ENCODE peak calls at places on chromosome 5, in six cellular contexts. G is mesenchymal stem cell, A is neural progenitor cell, I is IMR-90, T is GM23248, O is HCT116. L is an unnamed sample.

GRCh38 chr5:121915765-121916164 is 46.0 kb upstream of the SRFBP1 start:
- DNase-seq in G (no peak), A (no peak), I (no peak), T (no peak), O (no peak), L (peak)

GRCh38 chr5:179967489-179967888 is 59.8 kb upstream of the TBC1D9B start:
- DNase-seq in G (peak), A (no peak), I (peak), T (no peak), O (no peak), L (no peak)

GRCh38 chr5:149834246-149834855 is 104.2 kb downstream of the PPARGC1B start:
- DNase-seq in G (peak), A (peak), I (peak), T (peak), O (peak), L (peak)

GRCh38 chr5:137566780-137567179 is 67.7 kb upstream of the SPOCK1 start:
- DNase-seq in G (no peak), A (no peak), I (no peak), T (peak), O (no peak), L (no peak)

GRCh38 chr5:58073246-58073645 is 386.6 kb downstream of the PLK2 start:
- DNase-seq in G (no peak), A (no peak), I (no peak), T (no peak), O (no peak), L (no peak)

GRCh38 chr5:172285226-172286143 is 1.9 kb upstream of the UBTD2 start:
- DNase-seq in G (no peak), A (no peak), I (no peak), T (peak), O (no peak), L (no peak)

GRCh38 chr5:5183192-5183699 is 43.1 kb downstream of the ADAMTS16 start:
- DNase-seq in G (no peak), A (peak), I (no peak), T (no peak), O (no peak), L (peak)

GRCh38 chr5:91146905-91147600 is 236.1 kb downstream of the ARRDC3 start:
- DNase-seq in G (no peak), A (no peak), I (no peak), T (no peak), O (no peak), L (no peak)

GRCh38 chr5:147887925-147888324 is 9.4 kb downstream of the SCGB3A2 start:
- DNase-seq in G (no peak), A (no peak), I (peak), T (peak), O (no peak), L (peak)

DNA sequence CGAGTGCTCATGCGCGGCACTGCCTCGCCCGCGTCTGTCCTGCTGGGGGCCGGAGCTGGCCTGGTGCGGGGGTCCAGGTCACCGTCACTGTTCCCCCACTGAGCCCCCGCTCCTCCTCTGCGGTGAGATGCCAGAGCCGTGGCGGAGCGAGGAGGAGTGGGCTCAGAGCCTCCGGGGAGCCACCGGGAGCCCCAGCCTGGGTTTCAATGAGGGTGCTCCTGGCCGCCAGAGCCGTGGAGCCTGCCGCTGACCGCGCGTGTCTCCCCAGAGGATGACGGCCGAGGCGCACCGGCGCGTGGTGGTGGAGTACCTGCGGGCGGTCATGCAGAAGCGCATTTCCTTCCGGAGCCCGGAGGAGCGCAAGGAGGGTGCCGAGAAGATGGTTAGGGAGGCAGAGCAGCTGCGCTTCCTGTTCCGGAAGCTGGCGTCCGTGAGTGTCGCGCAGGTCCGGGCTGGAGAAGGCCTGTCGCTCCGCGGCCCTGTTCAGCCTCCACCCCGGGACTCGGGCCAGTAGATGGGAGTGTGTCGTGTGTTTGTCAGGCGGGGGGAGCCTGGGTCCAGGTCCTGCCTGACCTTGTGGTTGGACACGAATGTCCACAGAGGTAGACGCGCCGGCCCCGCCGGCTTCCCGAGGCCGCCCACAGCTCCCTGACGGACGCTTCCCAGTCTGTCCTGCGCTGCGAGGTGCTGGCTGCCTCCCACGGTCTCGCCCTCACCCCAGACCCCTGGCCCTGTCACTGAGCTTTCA is 22.0 kb downstream of the EXOC3 start:
- DNase-seq in G (no peak), A (no peak), I (no peak), T (no peak), O (no peak), L (no peak)
- H3K4me2 ChIP-seq in G (no peak), A (no peak), I (no peak), T (no peak), O (no peak), L (no peak)

GRCh38 chr5:96655506-96655905 is 6.7 kb upstream of the CAST start:
- DNase-seq in G (peak), A (no peak), I (peak), T (peak), O (no peak), L (peak)

GRCh38 chr5:96655085-96655484 is 7.1 kb upstream of the CAST start:
- DNase-seq in G (peak), A (no peak), I (no peak), T (no peak), O (no peak), L (no peak)

GRCh38 chr5:96657068-96657467 is 5.1 kb upstream of the CAST start:
- DNase-seq in G (peak), A (no peak), I (peak), T (peak), O (peak), L (peak)

GRCh38 chr5:96661101-96661840 is 905 bp upstream of the CAST start:
- DNase-seq in G (peak), A (peak), I (peak), T (peak), O (no peak), L (peak)

GRCh38 chr5:96658272-96658671 is 3.9 kb upstream of the CAST start:
- DNase-seq in G (no peak), A (peak), I (no peak), T (no peak), O (no peak), L (peak)
- H3K9ac ChIP-seq in G (no peak), A (no peak), I (no peak), T (no peak), O (no peak), L (no peak)

DNA sequence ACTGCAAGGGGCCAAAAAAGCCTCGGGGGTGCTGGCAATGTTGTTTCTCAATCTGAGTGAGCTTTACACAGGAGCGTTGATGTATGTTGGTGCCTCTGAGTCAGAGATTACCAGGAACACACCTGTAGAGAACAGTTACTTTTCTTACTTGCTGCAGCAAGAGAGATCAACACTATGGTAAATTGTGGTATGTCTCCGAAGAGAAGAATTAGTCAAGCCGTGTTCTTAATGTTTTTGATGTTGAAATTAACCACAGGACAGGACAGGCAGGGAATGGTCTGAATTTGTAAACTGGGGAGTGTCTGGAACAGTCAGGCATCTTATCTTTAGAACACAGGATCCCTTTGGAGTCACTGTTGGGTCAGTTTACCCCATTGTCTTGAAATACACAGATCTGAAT is 285.7 kb downstream of the DNAH5 start:
- DNase-seq in G (peak), A (no peak), I (no peak), T (no peak), O (no peak), L (peak)
- H3K27ac ChIP-seq in G (no peak), A (no peak), I (no peak), T (no peak), O (no peak), L (no peak)

DNA sequence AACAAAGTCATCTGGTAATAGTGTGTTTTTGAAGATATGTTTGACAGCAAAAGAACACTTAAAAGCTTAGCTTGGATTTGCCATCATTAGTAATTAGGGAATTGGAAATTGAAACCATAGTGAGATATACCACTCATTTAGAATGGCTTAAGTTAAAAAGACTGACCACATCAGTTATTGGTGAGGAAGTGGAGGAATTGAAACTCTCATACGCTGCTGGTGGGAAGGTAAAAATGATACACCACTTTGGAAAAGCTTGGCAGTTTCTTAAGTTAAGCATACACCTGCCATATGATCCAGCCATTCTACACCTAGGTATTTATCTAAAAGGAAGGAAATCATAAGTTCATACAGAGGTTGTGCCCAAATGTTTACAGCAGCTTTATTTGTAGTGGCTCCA is 213.2 kb downstream of the TRIO start:
- DNase-seq in G (no peak), A (no peak), I (no peak), T (no peak), O (no peak), L (no peak)
- H3K4me2 ChIP-seq in G (no peak), A (no peak), I (no peak), T (no peak), O (no peak), L (no peak)

DNA sequence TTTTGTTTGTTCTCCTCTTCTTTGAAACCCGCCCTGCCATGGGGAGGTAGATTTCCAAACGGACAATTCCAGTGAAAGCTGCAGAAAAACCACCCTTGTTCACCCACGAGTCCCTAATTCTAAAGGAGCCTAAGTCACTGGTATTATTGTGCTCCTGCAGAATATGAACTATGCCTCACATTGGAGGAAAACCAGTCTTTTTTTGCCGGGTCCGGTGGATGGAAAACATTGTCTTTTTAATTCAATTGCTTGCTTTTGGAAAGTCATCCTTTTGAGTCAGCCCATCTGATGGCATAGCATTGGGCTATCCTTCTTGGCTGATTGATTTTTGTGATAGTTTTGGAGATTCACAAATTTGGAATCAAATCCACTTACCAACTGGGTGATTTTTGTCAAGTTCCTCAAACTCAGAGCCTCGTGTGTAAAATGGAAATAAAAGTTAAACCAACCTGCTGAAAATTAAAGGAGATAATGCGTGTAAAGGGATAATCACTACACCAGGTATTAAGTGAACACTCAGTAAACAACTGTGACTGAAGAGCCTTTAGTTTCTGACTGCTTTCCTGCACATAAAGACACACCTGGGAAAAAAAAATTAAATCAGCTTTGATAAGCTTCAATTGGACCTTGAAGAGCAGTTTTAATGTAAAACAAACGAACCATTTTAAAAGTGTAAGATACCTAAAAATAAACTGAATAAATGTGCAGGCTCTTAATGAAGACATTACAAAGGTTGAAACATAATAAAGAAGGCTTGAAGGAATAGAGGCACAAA is 783 bp upstream of the CCNJL start:
- DNase-seq in G (no peak), A (peak), I (no peak), T (no peak), O (no peak), L (no peak)
- H3K9ac ChIP-seq in G (no peak), A (no peak), I (peak), T (no peak), O (peak), L (no peak)

DNA sequence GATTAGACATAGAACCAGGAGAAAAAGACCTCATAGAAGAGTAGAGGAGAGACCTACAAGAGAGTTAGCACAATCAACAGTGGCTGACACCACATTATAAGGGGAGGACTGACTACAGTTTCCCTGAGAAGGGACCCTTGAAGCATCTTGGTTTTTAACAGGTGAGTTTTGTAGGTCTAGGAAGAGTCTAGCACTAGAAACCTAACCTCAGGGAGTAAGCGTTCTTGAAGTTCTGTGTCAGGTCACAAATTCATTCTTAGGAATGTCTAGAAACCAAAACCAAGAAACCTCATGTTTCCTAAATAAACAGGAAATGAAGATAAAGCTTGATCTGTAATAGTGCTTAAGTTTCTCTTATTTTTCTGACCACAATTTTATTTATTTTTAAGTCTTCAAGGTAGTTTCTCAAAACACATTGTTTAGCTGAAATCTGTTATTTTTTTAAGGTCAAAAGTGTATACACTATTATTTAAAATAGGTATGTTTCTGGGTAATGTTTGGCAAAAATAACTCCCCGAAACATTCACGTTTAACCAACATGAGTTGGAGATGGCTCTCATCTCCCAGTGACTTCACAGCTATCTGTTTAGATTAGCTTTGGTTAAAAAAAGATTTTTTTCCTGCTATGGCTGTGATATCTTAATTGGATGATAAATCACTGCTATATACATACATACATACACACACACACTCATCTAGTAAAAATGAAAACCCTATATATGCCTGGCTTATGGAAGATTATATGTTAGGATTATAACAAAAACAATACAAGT is 37.1 kb downstream of the MAP3K1 start:
- DNase-seq in G (peak), A (no peak), I (peak), T (no peak), O (no peak), L (peak)
- H3K27ac ChIP-seq in G (peak), A (no peak), I (no peak), T (no peak), O (no peak), L (no peak)

DNA sequence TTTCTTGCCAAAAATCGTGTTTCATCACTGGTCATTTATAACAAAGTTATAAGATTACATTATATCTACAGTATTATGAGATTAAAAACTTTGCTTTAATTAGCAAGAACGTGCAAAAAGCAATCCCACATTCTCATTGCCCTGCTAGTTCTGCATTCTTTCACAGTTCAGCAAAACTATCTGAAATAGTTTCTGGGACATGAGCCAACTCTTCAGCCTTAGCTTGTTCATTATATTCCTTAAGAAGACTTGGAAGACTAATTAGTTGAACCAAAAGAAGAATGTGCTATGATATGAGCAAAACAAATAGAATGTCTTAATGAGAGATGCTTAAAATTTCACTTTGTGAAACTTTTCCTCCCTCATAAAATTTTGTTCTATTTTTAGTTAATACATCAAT is 76.7 kb downstream of the ITGA1 start:
- DNase-seq in G (peak), A (no peak), I (peak), T (peak), O (no peak), L (peak)
- H3K4me2 ChIP-seq in G (no peak), A (no peak), I (peak), T (peak), O (no peak), L (peak)

GRCh38 chr5:14440223-14440597 is 141.4 kb upstream of the OTULINL start:
- DNase-seq in G (no peak), A (peak), I (no peak), T (no peak), O (no peak), L (no peak)
- H3K9ac ChIP-seq in G (peak), A (no peak), I (peak), T (peak), O (no peak), L (peak)

DNA sequence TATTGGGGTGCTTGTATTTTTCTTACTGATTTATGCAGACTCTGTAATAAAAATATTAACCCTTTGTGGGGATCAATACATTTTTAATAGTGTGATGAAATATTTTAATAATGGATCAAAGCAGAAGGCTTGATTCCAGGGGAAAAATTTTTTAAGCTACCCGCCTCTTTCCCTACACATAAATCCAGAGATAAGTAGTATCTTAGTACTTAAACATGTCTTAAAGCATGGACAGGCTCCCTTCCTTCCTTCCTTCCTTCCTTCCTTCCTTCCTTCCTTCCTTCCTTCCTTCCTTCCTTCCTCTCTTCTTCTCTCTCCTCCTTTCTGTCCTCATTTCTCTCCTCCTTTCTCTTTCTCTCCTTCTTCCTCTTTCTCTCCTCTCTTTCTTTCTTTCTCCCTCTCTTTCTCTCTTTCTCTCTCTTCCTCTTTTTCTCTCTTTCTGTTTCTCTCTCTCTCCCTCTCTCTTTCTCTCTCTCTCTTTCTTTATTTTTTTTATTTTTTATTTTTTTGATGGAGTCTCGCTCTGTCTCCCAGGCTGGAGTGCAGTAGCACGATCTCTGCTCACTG is 78.0 kb upstream of the SPRY4 start:
- DNase-seq in G (no peak), A (no peak), I (no peak), T (no peak), O (no peak), L (no peak)
- H3K27ac ChIP-seq in G (no peak), A (no peak), I (no peak), T (no peak), O (no peak), L (no peak)

DNA sequence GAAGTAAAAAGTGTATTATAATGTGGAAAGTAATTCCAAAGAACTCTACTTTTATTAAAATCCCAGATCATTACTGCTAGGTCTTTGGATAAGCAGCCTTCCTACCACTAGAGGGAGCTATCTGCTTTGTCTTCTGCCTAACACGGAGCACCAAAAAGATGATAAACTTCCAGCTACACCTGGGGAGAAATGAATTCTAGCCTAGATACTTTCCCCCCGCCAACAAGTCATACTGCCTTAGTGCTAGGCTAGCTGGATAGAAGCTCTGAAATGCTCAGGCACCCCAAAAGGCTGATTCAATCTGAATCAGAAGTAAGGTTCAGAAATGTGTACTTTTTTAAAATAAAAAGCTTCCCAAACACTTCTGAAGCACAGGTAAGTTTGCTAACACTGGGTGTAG is 52.5 kb downstream of the RNF145 start:
- DNase-seq in G (peak), A (peak), I (peak), T (peak), O (peak), L (peak)
- H3K4me2 ChIP-seq in G (no peak), A (no peak), I (no peak), T (no peak), O (no peak), L (no peak)

L was measured in fibroblast of lung.